ENCODE peak calls at places on chromosomes 13 and 19, in ten cellular contexts. One of them, this sample, is unnamed.

GRCh38 chr19:44848805-44849457 is 2.8 kb downstream of the NECTIN2 start:
- DNase-seq in activated T-helper 9 cell treated with anti-CD3 and anti-CD28 coated beads, Interleukin-2, amount 50 U/mL, for 16 hours: no peak
- DNase-seq in CD8-positive, alpha-beta T cell: no peak
- DNase-seq in activated CD4-positive, alpha-beta T cell treated with anti-CD3 and anti-CD28 coated beads, Interleukin-2, amount 50 U/mL, for 48 hours: no peak
- DNase-seq in H9: peak
- DNase-seq in GM04504: no peak
- DNase-seq in ELF-1: peak
- DNase-seq in Karpas-422: no peak
- DNase-seq in neural crest cell: peak
- DNase-seq in neural progenitor cell: peak
- DNase-seq in this sample: no peak

GRCh38 chr13:113178896-113179167 is 20.4 kb downstream of the PROZ start:
- DNase-seq in activated T-helper 9 cell treated with anti-CD3 and anti-CD28 coated beads, Interleukin-2, amount 50 U/mL, for 16 hours: no peak
- DNase-seq in CD8-positive, alpha-beta T cell: no peak
- DNase-seq in activated CD4-positive, alpha-beta T cell treated with anti-CD3 and anti-CD28 coated beads, Interleukin-2, amount 50 U/mL, for 48 hours: no peak
- DNase-seq in H9: no peak
- DNase-seq in GM04504: no peak
- DNase-seq in ELF-1: no peak
- DNase-seq in Karpas-422: no peak
- DNase-seq in neural crest cell: no peak
- DNase-seq in neural progenitor cell: no peak
- DNase-seq in this sample: no peak

GRCh38 chr13:50527612-50528509 is 315.6 kb downstream of the DLEU7 start:
- DNase-seq in activated T-helper 9 cell treated with anti-CD3 and anti-CD28 coated beads, Interleukin-2, amount 50 U/mL, for 16 hours: no peak
- DNase-seq in CD8-positive, alpha-beta T cell: no peak
- DNase-seq in activated CD4-positive, alpha-beta T cell treated with anti-CD3 and anti-CD28 coated beads, Interleukin-2, amount 50 U/mL, for 48 hours: no peak
- DNase-seq in H9: no peak
- DNase-seq in GM04504: no peak
- DNase-seq in ELF-1: no peak
- DNase-seq in Karpas-422: peak
- DNase-seq in neural crest cell: no peak
- DNase-seq in neural progenitor cell: no peak
- DNase-seq in this sample: no peak

GRCh38 chr13:97120976-97121375 is 101.2 kb upstream of the MBNL2 start:
- DNase-seq in activated T-helper 9 cell treated with anti-CD3 and anti-CD28 coated beads, Interleukin-2, amount 50 U/mL, for 16 hours: no peak
- DNase-seq in CD8-positive, alpha-beta T cell: no peak
- DNase-seq in activated CD4-positive, alpha-beta T cell treated with anti-CD3 and anti-CD28 coated beads, Interleukin-2, amount 50 U/mL, for 48 hours: no peak
- DNase-seq in H9: no peak
- DNase-seq in GM04504: no peak
- DNase-seq in ELF-1: no peak
- DNase-seq in Karpas-422: no peak
- DNase-seq in neural crest cell: no peak
- DNase-seq in neural progenitor cell: no peak
- DNase-seq in this sample: no peak

GRCh38 chr19:10011974-10012373 is 1.3 kb upstream of the RDH8 start:
- DNase-seq in activated T-helper 9 cell treated with anti-CD3 and anti-CD28 coated beads, Interleukin-2, amount 50 U/mL, for 16 hours: no peak
- DNase-seq in CD8-positive, alpha-beta T cell: no peak
- DNase-seq in activated CD4-positive, alpha-beta T cell treated with anti-CD3 and anti-CD28 coated beads, Interleukin-2, amount 50 U/mL, for 48 hours: no peak
- DNase-seq in H9: no peak
- DNase-seq in GM04504: no peak
- DNase-seq in ELF-1: no peak
- DNase-seq in Karpas-422: no peak
- DNase-seq in neural crest cell: no peak
- DNase-seq in neural progenitor cell: no peak
- DNase-seq in this sample: no peak

GRCh38 chr19:4173479-4174211 is 8.7 kb downstream of the SIRT6 start:
- DNase-seq in activated T-helper 9 cell treated with anti-CD3 and anti-CD28 coated beads, Interleukin-2, amount 50 U/mL, for 16 hours: no peak
- DNase-seq in CD8-positive, alpha-beta T cell: no peak
- DNase-seq in activated CD4-positive, alpha-beta T cell treated with anti-CD3 and anti-CD28 coated beads, Interleukin-2, amount 50 U/mL, for 48 hours: no peak
- DNase-seq in H9: no peak
- DNase-seq in GM04504: no peak
- DNase-seq in ELF-1: no peak
- DNase-seq in Karpas-422: no peak
- DNase-seq in neural crest cell: no peak
- DNase-seq in neural progenitor cell: no peak
- DNase-seq in this sample: no peak

GRCh38 chr19:5109560-5109959 is 140.6 kb downstream of the KDM4B start:
- DNase-seq in activated T-helper 9 cell treated with anti-CD3 and anti-CD28 coated beads, Interleukin-2, amount 50 U/mL, for 16 hours: no peak
- DNase-seq in CD8-positive, alpha-beta T cell: no peak
- DNase-seq in activated CD4-positive, alpha-beta T cell treated with anti-CD3 and anti-CD28 coated beads, Interleukin-2, amount 50 U/mL, for 48 hours: no peak
- DNase-seq in H9: peak
- DNase-seq in GM04504: no peak
- DNase-seq in ELF-1: peak
- DNase-seq in Karpas-422: no peak
- DNase-seq in neural crest cell: no peak
- DNase-seq in neural progenitor cell: peak
- DNase-seq in this sample: no peak

GRCh38 chr13:33349314-33349995 is 63.9 kb upstream of the STARD13 start:
- DNase-seq in activated T-helper 9 cell treated with anti-CD3 and anti-CD28 coated beads, Interleukin-2, amount 50 U/mL, for 16 hours: no peak
- DNase-seq in CD8-positive, alpha-beta T cell: no peak
- DNase-seq in activated CD4-positive, alpha-beta T cell treated with anti-CD3 and anti-CD28 coated beads, Interleukin-2, amount 50 U/mL, for 48 hours: no peak
- DNase-seq in H9: peak
- DNase-seq in GM04504: no peak
- DNase-seq in ELF-1: peak
- DNase-seq in Karpas-422: no peak
- DNase-seq in neural crest cell: no peak
- DNase-seq in neural progenitor cell: peak
- DNase-seq in this sample: no peak

GRCh38 chr19:55580628-55581144 is at the start of gene ZNF579:
- DNase-seq in activated T-helper 9 cell treated with anti-CD3 and anti-CD28 coated beads, Interleukin-2, amount 50 U/mL, for 16 hours: peak
- DNase-seq in CD8-positive, alpha-beta T cell: peak
- DNase-seq in activated CD4-positive, alpha-beta T cell treated with anti-CD3 and anti-CD28 coated beads, Interleukin-2, amount 50 U/mL, for 48 hours: peak
- DNase-seq in H9: peak
- DNase-seq in GM04504: peak
- DNase-seq in ELF-1: peak
- DNase-seq in Karpas-422: peak
- DNase-seq in neural crest cell: peak
- DNase-seq in neural progenitor cell: peak
- DNase-seq in this sample: peak

GRCh38 chr19:39474139-39474620 is 6.5 kb upstream of the TIMM50 start:
- DNase-seq in activated T-helper 9 cell treated with anti-CD3 and anti-CD28 coated beads, Interleukin-2, amount 50 U/mL, for 16 hours: peak
- DNase-seq in CD8-positive, alpha-beta T cell: peak
- DNase-seq in activated CD4-positive, alpha-beta T cell treated with anti-CD3 and anti-CD28 coated beads, Interleukin-2, amount 50 U/mL, for 48 hours: peak
- DNase-seq in H9: peak
- DNase-seq in GM04504: no peak
- DNase-seq in ELF-1: peak
- DNase-seq in Karpas-422: peak
- DNase-seq in neural crest cell: peak
- DNase-seq in neural progenitor cell: peak
- DNase-seq in this sample: peak

GRCh38 chr19:51025809-51026553 is 435 bp downstream of the KLK11 start:
- DNase-seq in activated T-helper 9 cell treated with anti-CD3 and anti-CD28 coated beads, Interleukin-2, amount 50 U/mL, for 16 hours: no peak
- DNase-seq in CD8-positive, alpha-beta T cell: no peak
- DNase-seq in activated CD4-positive, alpha-beta T cell treated with anti-CD3 and anti-CD28 coated beads, Interleukin-2, amount 50 U/mL, for 48 hours: no peak
- DNase-seq in H9: no peak
- DNase-seq in GM04504: no peak
- DNase-seq in ELF-1: no peak
- DNase-seq in Karpas-422: no peak
- DNase-seq in neural crest cell: no peak
- DNase-seq in neural progenitor cell: no peak
- DNase-seq in this sample: no peak

GRCh38 chr19:48964205-48965032 is 690 bp upstream of the FTL start:
- DNase-seq in activated T-helper 9 cell treated with anti-CD3 and anti-CD28 coated beads, Interleukin-2, amount 50 U/mL, for 16 hours: no peak
- DNase-seq in CD8-positive, alpha-beta T cell: no peak
- DNase-seq in activated CD4-positive, alpha-beta T cell treated with anti-CD3 and anti-CD28 coated beads, Interleukin-2, amount 50 U/mL, for 48 hours: peak
- DNase-seq in H9: no peak
- DNase-seq in GM04504: peak
- DNase-seq in ELF-1: peak
- DNase-seq in Karpas-422: no peak
- DNase-seq in neural crest cell: peak
- DNase-seq in neural progenitor cell: peak
- DNase-seq in this sample: no peak

GRCh38 chr19:9953802-9954542 is 17.7 kb upstream of the OLFM2 start:
- DNase-seq in activated T-helper 9 cell treated with anti-CD3 and anti-CD28 coated beads, Interleukin-2, amount 50 U/mL, for 16 hours: no peak
- DNase-seq in CD8-positive, alpha-beta T cell: no peak
- DNase-seq in activated CD4-positive, alpha-beta T cell treated with anti-CD3 and anti-CD28 coated beads, Interleukin-2, amount 50 U/mL, for 48 hours: no peak
- DNase-seq in H9: no peak
- DNase-seq in GM04504: no peak
- DNase-seq in ELF-1: no peak
- DNase-seq in Karpas-422: no peak
- DNase-seq in neural crest cell: no peak
- DNase-seq in neural progenitor cell: no peak
- DNase-seq in this sample: no peak

GRCh38 chr13:90708159-90708558 is 639.3 kb upstream of the MIR17HG start:
- DNase-seq in activated T-helper 9 cell treated with anti-CD3 and anti-CD28 coated beads, Interleukin-2, amount 50 U/mL, for 16 hours: no peak
- DNase-seq in CD8-positive, alpha-beta T cell: no peak
- DNase-seq in activated CD4-positive, alpha-beta T cell treated with anti-CD3 and anti-CD28 coated beads, Interleukin-2, amount 50 U/mL, for 48 hours: no peak
- DNase-seq in H9: no peak
- DNase-seq in GM04504: no peak
- DNase-seq in ELF-1: no peak
- DNase-seq in Karpas-422: no peak
- DNase-seq in neural crest cell: no peak
- DNase-seq in neural progenitor cell: no peak
- DNase-seq in this sample: no peak

GRCh38 chr19:7908742-7909461 is 5.2 kb downstream of the MAP2K7 start:
- DNase-seq in activated T-helper 9 cell treated with anti-CD3 and anti-CD28 coated beads, Interleukin-2, amount 50 U/mL, for 16 hours: no peak
- DNase-seq in CD8-positive, alpha-beta T cell: no peak
- DNase-seq in activated CD4-positive, alpha-beta T cell treated with anti-CD3 and anti-CD28 coated beads, Interleukin-2, amount 50 U/mL, for 48 hours: no peak
- DNase-seq in H9: no peak
- DNase-seq in GM04504: no peak
- DNase-seq in ELF-1: no peak
- DNase-seq in Karpas-422: no peak
- DNase-seq in neural crest cell: no peak
- DNase-seq in neural progenitor cell: no peak
- DNase-seq in this sample: no peak

GRCh38 chr19:49818691-49819331 is 722 bp downstream of the MED25 start:
- DNase-seq in activated T-helper 9 cell treated with anti-CD3 and anti-CD28 coated beads, Interleukin-2, amount 50 U/mL, for 16 hours: no peak
- DNase-seq in CD8-positive, alpha-beta T cell: no peak
- DNase-seq in activated CD4-positive, alpha-beta T cell treated with anti-CD3 and anti-CD28 coated beads, Interleukin-2, amount 50 U/mL, for 48 hours: no peak
- DNase-seq in H9: no peak
- DNase-seq in GM04504: no peak
- DNase-seq in ELF-1: peak
- DNase-seq in Karpas-422: peak
- DNase-seq in neural crest cell: no peak
- DNase-seq in neural progenitor cell: peak
- DNase-seq in this sample: no peak

GRCh38 chr13:49304356-49304755 is 56.6 kb downstream of the CDADC1 start:
- DNase-seq in activated T-helper 9 cell treated with anti-CD3 and anti-CD28 coated beads, Interleukin-2, amount 50 U/mL, for 16 hours: no peak
- DNase-seq in CD8-positive, alpha-beta T cell: no peak
- DNase-seq in activated CD4-positive, alpha-beta T cell treated with anti-CD3 and anti-CD28 coated beads, Interleukin-2, amount 50 U/mL, for 48 hours: no peak
- DNase-seq in H9: no peak
- DNase-seq in GM04504: no peak
- DNase-seq in ELF-1: no peak
- DNase-seq in Karpas-422: no peak
- DNase-seq in neural crest cell: no peak
- DNase-seq in neural progenitor cell: no peak
- DNase-seq in this sample: no peak

GRCh38 chr13:48746816-48747215 is 93.1 kb downstream of the CYSLTR2 start:
- DNase-seq in activated T-helper 9 cell treated with anti-CD3 and anti-CD28 coated beads, Interleukin-2, amount 50 U/mL, for 16 hours: no peak
- DNase-seq in CD8-positive, alpha-beta T cell: no peak
- DNase-seq in activated CD4-positive, alpha-beta T cell treated with anti-CD3 and anti-CD28 coated beads, Interleukin-2, amount 50 U/mL, for 48 hours: no peak
- DNase-seq in H9: no peak
- DNase-seq in GM04504: no peak
- DNase-seq in ELF-1: no peak
- DNase-seq in Karpas-422: no peak
- DNase-seq in neural crest cell: no peak
- DNase-seq in neural progenitor cell: no peak
- DNase-seq in this sample: no peak

GRCh38 chr19:52923782-52924593 is 760 bp upstream of the ZNF888 start:
- DNase-seq in activated T-helper 9 cell treated with anti-CD3 and anti-CD28 coated beads, Interleukin-2, amount 50 U/mL, for 16 hours: no peak
- DNase-seq in CD8-positive, alpha-beta T cell: no peak
- DNase-seq in activated CD4-positive, alpha-beta T cell treated with anti-CD3 and anti-CD28 coated beads, Interleukin-2, amount 50 U/mL, for 48 hours: no peak
- DNase-seq in H9: peak
- DNase-seq in GM04504: no peak
- DNase-seq in ELF-1: peak
- DNase-seq in Karpas-422: no peak
- DNase-seq in neural crest cell: no peak
- DNase-seq in neural progenitor cell: no peak
- DNase-seq in this sample: no peak

GRCh38 chr13:51997641-51998330 is 13.5 kb downstream of the ATP7B start:
- DNase-seq in activated T-helper 9 cell treated with anti-CD3 and anti-CD28 coated beads, Interleukin-2, amount 50 U/mL, for 16 hours: no peak
- DNase-seq in CD8-positive, alpha-beta T cell: no peak
- DNase-seq in activated CD4-positive, alpha-beta T cell treated with anti-CD3 and anti-CD28 coated beads, Interleukin-2, amount 50 U/mL, for 48 hours: no peak
- DNase-seq in H9: peak
- DNase-seq in GM04504: no peak
- DNase-seq in ELF-1: peak
- DNase-seq in Karpas-422: no peak
- DNase-seq in neural crest cell: no peak
- DNase-seq in neural progenitor cell: peak
- DNase-seq in this sample: no peak

GRCh38 chr13:69565334-69565733 is 542.3 kb upstream of the ATXN8OS start:
- DNase-seq in activated T-helper 9 cell treated with anti-CD3 and anti-CD28 coated beads, Interleukin-2, amount 50 U/mL, for 16 hours: no peak
- DNase-seq in CD8-positive, alpha-beta T cell: no peak
- DNase-seq in activated CD4-positive, alpha-beta T cell treated with anti-CD3 and anti-CD28 coated beads, Interleukin-2, amount 50 U/mL, for 48 hours: no peak
- DNase-seq in H9: peak
- DNase-seq in GM04504: no peak
- DNase-seq in ELF-1: peak
- DNase-seq in Karpas-422: peak
- DNase-seq in neural crest cell: no peak
- DNase-seq in neural progenitor cell: peak
- DNase-seq in this sample: peak

GRCh38 chr13:66831317-66831716 is 398.8 kb downstream of the PCDH9 start:
- DNase-seq in activated T-helper 9 cell treated with anti-CD3 and anti-CD28 coated beads, Interleukin-2, amount 50 U/mL, for 16 hours: no peak
- DNase-seq in CD8-positive, alpha-beta T cell: no peak
- DNase-seq in activated CD4-positive, alpha-beta T cell treated with anti-CD3 and anti-CD28 coated beads, Interleukin-2, amount 50 U/mL, for 48 hours: no peak
- DNase-seq in H9: no peak
- DNase-seq in GM04504: no peak
- DNase-seq in ELF-1: no peak
- DNase-seq in Karpas-422: peak
- DNase-seq in neural crest cell: no peak
- DNase-seq in neural progenitor cell: no peak
- DNase-seq in this sample: peak

GRCh38 chr13:24142886-24143285 is 17.6 kb upstream of the SPATA13 start:
- DNase-seq in activated T-helper 9 cell treated with anti-CD3 and anti-CD28 coated beads, Interleukin-2, amount 50 U/mL, for 16 hours: no peak
- DNase-seq in CD8-positive, alpha-beta T cell: no peak
- DNase-seq in activated CD4-positive, alpha-beta T cell treated with anti-CD3 and anti-CD28 coated beads, Interleukin-2, amount 50 U/mL, for 48 hours: no peak
- DNase-seq in H9: no peak
- DNase-seq in GM04504: no peak
- DNase-seq in ELF-1: no peak
- DNase-seq in Karpas-422: no peak
- DNase-seq in neural crest cell: no peak
- DNase-seq in neural progenitor cell: no peak
- DNase-seq in this sample: no peak

GRCh38 chr13:76792680-76793334 is 93.4 kb downstream of the KCTD12 start:
- DNase-seq in activated T-helper 9 cell treated with anti-CD3 and anti-CD28 coated beads, Interleukin-2, amount 50 U/mL, for 16 hours: no peak
- DNase-seq in CD8-positive, alpha-beta T cell: no peak
- DNase-seq in activated CD4-positive, alpha-beta T cell treated with anti-CD3 and anti-CD28 coated beads, Interleukin-2, amount 50 U/mL, for 48 hours: no peak
- DNase-seq in H9: no peak
- DNase-seq in GM04504: peak
- DNase-seq in ELF-1: no peak
- DNase-seq in Karpas-422: no peak
- DNase-seq in neural crest cell: no peak
- DNase-seq in neural progenitor cell: no peak
- DNase-seq in this sample: no peak

GRCh38 chr13:69828527-69828926 is 279.1 kb upstream of the ATXN8OS start:
- DNase-seq in activated T-helper 9 cell treated with anti-CD3 and anti-CD28 coated beads, Interleukin-2, amount 50 U/mL, for 16 hours: no peak
- DNase-seq in CD8-positive, alpha-beta T cell: no peak
- DNase-seq in activated CD4-positive, alpha-beta T cell treated with anti-CD3 and anti-CD28 coated beads, Interleukin-2, amount 50 U/mL, for 48 hours: no peak
- DNase-seq in H9: no peak
- DNase-seq in GM04504: no peak
- DNase-seq in ELF-1: peak
- DNase-seq in Karpas-422: no peak
- DNase-seq in neural crest cell: no peak
- DNase-seq in neural progenitor cell: no peak
- DNase-seq in this sample: no peak

GRCh38 chr13:88461272-88462009 is 790.3 kb downstream of the SLITRK5 start:
- DNase-seq in activated T-helper 9 cell treated with anti-CD3 and anti-CD28 coated beads, Interleukin-2, amount 50 U/mL, for 16 hours: no peak
- DNase-seq in CD8-positive, alpha-beta T cell: no peak
- DNase-seq in activated CD4-positive, alpha-beta T cell treated with anti-CD3 and anti-CD28 coated beads, Interleukin-2, amount 50 U/mL, for 48 hours: no peak
- DNase-seq in H9: peak
- DNase-seq in GM04504: no peak
- DNase-seq in ELF-1: peak
- DNase-seq in Karpas-422: no peak
- DNase-seq in neural crest cell: no peak
- DNase-seq in neural progenitor cell: no peak
- DNase-seq in this sample: no peak

GRCh38 chr19:48913114-48913513 is 13.0 kb downstream of the NUCB1 start:
- DNase-seq in activated T-helper 9 cell treated with anti-CD3 and anti-CD28 coated beads, Interleukin-2, amount 50 U/mL, for 16 hours: no peak
- DNase-seq in CD8-positive, alpha-beta T cell: peak
- DNase-seq in activated CD4-positive, alpha-beta T cell treated with anti-CD3 and anti-CD28 coated beads, Interleukin-2, amount 50 U/mL, for 48 hours: no peak
- DNase-seq in H9: no peak
- DNase-seq in GM04504: no peak
- DNase-seq in ELF-1: peak
- DNase-seq in Karpas-422: peak
- DNase-seq in neural crest cell: no peak
- DNase-seq in neural progenitor cell: peak
- DNase-seq in this sample: peak

GRCh38 chr13:94050686-94051085 is 428.8 kb downstream of the DCT start:
- DNase-seq in activated T-helper 9 cell treated with anti-CD3 and anti-CD28 coated beads, Interleukin-2, amount 50 U/mL, for 16 hours: no peak
- DNase-seq in CD8-positive, alpha-beta T cell: no peak
- DNase-seq in activated CD4-positive, alpha-beta T cell treated with anti-CD3 and anti-CD28 coated beads, Interleukin-2, amount 50 U/mL, for 48 hours: no peak
- DNase-seq in H9: no peak
- DNase-seq in GM04504: no peak
- DNase-seq in ELF-1: no peak
- DNase-seq in Karpas-422: no peak
- DNase-seq in neural crest cell: no peak
- DNase-seq in neural progenitor cell: no peak
- DNase-seq in this sample: no peak